ENCODE peak calls at places on chromosomes 6 and 20, in ten cellular contexts. One of them, this sample, is unnamed.
A peak's percentile ranks its signal among the peaks of the same experiment; 100 is the strongest.

GRCh38 chr6:6399568-6399967 is 79.1 kb upstream of the F13A1 start:
- DNase-seq in ovary: no peak
- DNase-seq in body of pancreas: no peak
- DNase-seq in NB4: no peak
- DNase-seq in endothelial cell of umbilical vein: no peak
- DNase-seq in HCT116: no peak
- DNase-seq in lower leg skin: no peak
- DNase-seq in spleen: no peak
- DNase-seq in IMR-90: no peak
- DNase-seq in esophagus squamous epithelium: no peak
- DNase-seq in this sample: no peak

GRCh38 chr6:667253-667927 is 10.5 kb upstream of the HUS1B start:
- DNase-seq in ovary: no peak
- DNase-seq in body of pancreas: no peak
- DNase-seq in NB4: no peak
- DNase-seq in endothelial cell of umbilical vein: no peak
- DNase-seq in HCT116: no peak
- DNase-seq in lower leg skin: no peak
- DNase-seq in spleen: no peak
- DNase-seq in IMR-90: no peak
- DNase-seq in esophagus squamous epithelium: no peak
- DNase-seq in this sample: no peak

GRCh38 chr20:63009988-63010769 is 3.4 kb upstream of the BHLHE23 start:
- DNase-seq in ovary: no peak
- DNase-seq in body of pancreas: no peak
- DNase-seq in NB4: peak; percentile 76
- DNase-seq in endothelial cell of umbilical vein: peak; percentile 12
- DNase-seq in HCT116: no peak
- DNase-seq in lower leg skin: no peak
- DNase-seq in spleen: peak; percentile 83
- DNase-seq in IMR-90: peak; percentile 47
- DNase-seq in esophagus squamous epithelium: no peak
- DNase-seq in this sample: no peak

GRCh38 chr6:50602191-50602810 is 111.0 kb upstream of the TFAP2D start:
- DNase-seq in ovary: no peak
- DNase-seq in body of pancreas: no peak
- DNase-seq in NB4: peak; percentile 42
- DNase-seq in endothelial cell of umbilical vein: peak; percentile 37
- DNase-seq in HCT116: peak; percentile 2
- DNase-seq in lower leg skin: no peak
- DNase-seq in spleen: no peak
- DNase-seq in IMR-90: peak; percentile 21
- DNase-seq in esophagus squamous epithelium: no peak
- DNase-seq in this sample: no peak

GRCh38 chr20:60095456-60095855 is 137.2 kb downstream of the CDH26 start:
- DNase-seq in ovary: no peak
- DNase-seq in body of pancreas: no peak
- DNase-seq in NB4: peak; percentile 45
- DNase-seq in endothelial cell of umbilical vein: no peak
- DNase-seq in HCT116: no peak
- DNase-seq in lower leg skin: no peak
- DNase-seq in spleen: no peak
- DNase-seq in IMR-90: no peak
- DNase-seq in esophagus squamous epithelium: no peak
- DNase-seq in this sample: no peak

GRCh38 chr6:134878136-134878535 is 71.8 kb downstream of the ALDH8A1 start:
- DNase-seq in ovary: no peak
- DNase-seq in body of pancreas: no peak
- DNase-seq in NB4: no peak
- DNase-seq in endothelial cell of umbilical vein: no peak
- DNase-seq in HCT116: no peak
- DNase-seq in lower leg skin: no peak
- DNase-seq in spleen: no peak
- DNase-seq in IMR-90: no peak
- DNase-seq in esophagus squamous epithelium: no peak
- DNase-seq in this sample: no peak

GRCh38 chr6:155444120-155444917 is 11.3 kb downstream of the NOX3 start:
- DNase-seq in ovary: no peak
- DNase-seq in body of pancreas: no peak
- DNase-seq in NB4: no peak
- DNase-seq in endothelial cell of umbilical vein: no peak
- DNase-seq in HCT116: peak; percentile 63
- DNase-seq in lower leg skin: no peak
- DNase-seq in spleen: no peak
- DNase-seq in IMR-90: peak; percentile 57
- DNase-seq in esophagus squamous epithelium: no peak
- DNase-seq in this sample: no peak

GRCh38 chr6:112054001-112054400 is at the start of gene CCN6:
- DNase-seq in ovary: no peak
- DNase-seq in body of pancreas: no peak
- DNase-seq in NB4: no peak
- DNase-seq in endothelial cell of umbilical vein: no peak
- DNase-seq in HCT116: no peak
- DNase-seq in lower leg skin: no peak
- DNase-seq in spleen: no peak
- DNase-seq in IMR-90: no peak
- DNase-seq in esophagus squamous epithelium: no peak
- DNase-seq in this sample: no peak

GRCh38 chr20:48682529-48683385 is 145.0 kb downstream of the PREX1 start:
- DNase-seq in ovary: peak; percentile 87
- DNase-seq in body of pancreas: peak; percentile 97
- DNase-seq in NB4: no peak
- DNase-seq in endothelial cell of umbilical vein: peak; percentile 89
- DNase-seq in HCT116: no peak
- DNase-seq in lower leg skin: peak; percentile 51
- DNase-seq in spleen: peak; percentile 76
- DNase-seq in IMR-90: peak; percentile 92
- DNase-seq in esophagus squamous epithelium: no peak
- DNase-seq in this sample: peak; percentile 71

GRCh38 chr6:111761783-111762312 is 111.4 kb downstream of the FYN start:
- DNase-seq in ovary: no peak
- DNase-seq in body of pancreas: no peak
- DNase-seq in NB4: peak; percentile 33
- DNase-seq in endothelial cell of umbilical vein: no peak
- DNase-seq in HCT116: no peak
- DNase-seq in lower leg skin: no peak
- DNase-seq in spleen: peak; percentile 86
- DNase-seq in IMR-90: peak; percentile 19
- DNase-seq in esophagus squamous epithelium: no peak
- DNase-seq in this sample: no peak

GRCh38 chr20:33793011-33793931 is 17.9 kb upstream of the CHMP4B start:
- DNase-seq in ovary: no peak
- DNase-seq in body of pancreas: no peak
- DNase-seq in NB4: no peak
- DNase-seq in endothelial cell of umbilical vein: peak; percentile 74
- DNase-seq in HCT116: no peak
- DNase-seq in lower leg skin: no peak
- DNase-seq in spleen: peak; percentile 82
- DNase-seq in IMR-90: peak; percentile 24
- DNase-seq in esophagus squamous epithelium: no peak
- DNase-seq in this sample: no peak

GRCh38 chr6:108947114-108947854 is 99.1 kb downstream of the ARMC2 start:
- DNase-seq in ovary: no peak
- DNase-seq in body of pancreas: peak; percentile 73
- DNase-seq in NB4: peak; percentile 16
- DNase-seq in endothelial cell of umbilical vein: no peak
- DNase-seq in HCT116: no peak
- DNase-seq in lower leg skin: peak; percentile 59
- DNase-seq in spleen: no peak
- DNase-seq in IMR-90: peak; percentile 82
- DNase-seq in esophagus squamous epithelium: no peak
- DNase-seq in this sample: no peak

GRCh38 chr6:89413006-89413400 is 930 bp upstream of the RRAGD start:
- DNase-seq in ovary: no peak
- DNase-seq in body of pancreas: peak; percentile 43
- DNase-seq in NB4: no peak
- DNase-seq in endothelial cell of umbilical vein: no peak
- DNase-seq in HCT116: no peak
- DNase-seq in lower leg skin: peak; percentile 18
- DNase-seq in spleen: no peak
- DNase-seq in IMR-90: no peak
- DNase-seq in esophagus squamous epithelium: no peak
- DNase-seq in this sample: no peak

GRCh38 chr6:163128324-163128723 is 286.2 kb upstream of the QKI start:
- DNase-seq in ovary: no peak
- DNase-seq in body of pancreas: no peak
- DNase-seq in NB4: no peak
- DNase-seq in endothelial cell of umbilical vein: no peak
- DNase-seq in HCT116: no peak
- DNase-seq in lower leg skin: no peak
- DNase-seq in spleen: no peak
- DNase-seq in IMR-90: no peak
- DNase-seq in esophagus squamous epithelium: no peak
- DNase-seq in this sample: no peak

GRCh38 chr20:61123751-61124368 is 128.2 kb upstream of the CDH4 start:
- DNase-seq in ovary: no peak
- DNase-seq in body of pancreas: no peak
- DNase-seq in NB4: no peak
- DNase-seq in endothelial cell of umbilical vein: no peak
- DNase-seq in HCT116: no peak
- DNase-seq in lower leg skin: no peak
- DNase-seq in spleen: no peak
- DNase-seq in IMR-90: no peak
- DNase-seq in esophagus squamous epithelium: no peak
- DNase-seq in this sample: no peak

GRCh38 chr20:58402305-58402704 is 13.3 kb downstream of the VAPB start:
- DNase-seq in ovary: no peak
- DNase-seq in body of pancreas: no peak
- DNase-seq in NB4: no peak
- DNase-seq in endothelial cell of umbilical vein: no peak
- DNase-seq in HCT116: no peak
- DNase-seq in lower leg skin: no peak
- DNase-seq in spleen: no peak
- DNase-seq in IMR-90: no peak
- DNase-seq in esophagus squamous epithelium: no peak
- DNase-seq in this sample: no peak
- H3K4me3 ChIP-seq in ovary: no peak overlapping the region
- H3K4me3 ChIP-seq in body of pancreas: no peak overlapping the region
- H3K4me3 ChIP-seq in NB4: no peak overlapping the region
- H3K4me3 ChIP-seq in endothelial cell of umbilical vein: no peak overlapping the region
- H3K4me3 ChIP-seq in HCT116: no peak overlapping the region
- H3K4me3 ChIP-seq in lower leg skin: no peak overlapping the region
- H3K4me3 ChIP-seq in spleen: no peak overlapping the region
- H3K4me3 ChIP-seq in IMR-90: no peak overlapping the region
- H3K4me3 ChIP-seq in esophagus squamous epithelium: no peak overlapping the region
- H3K4me3 ChIP-seq in this sample: no peak overlapping the region

DNA sequence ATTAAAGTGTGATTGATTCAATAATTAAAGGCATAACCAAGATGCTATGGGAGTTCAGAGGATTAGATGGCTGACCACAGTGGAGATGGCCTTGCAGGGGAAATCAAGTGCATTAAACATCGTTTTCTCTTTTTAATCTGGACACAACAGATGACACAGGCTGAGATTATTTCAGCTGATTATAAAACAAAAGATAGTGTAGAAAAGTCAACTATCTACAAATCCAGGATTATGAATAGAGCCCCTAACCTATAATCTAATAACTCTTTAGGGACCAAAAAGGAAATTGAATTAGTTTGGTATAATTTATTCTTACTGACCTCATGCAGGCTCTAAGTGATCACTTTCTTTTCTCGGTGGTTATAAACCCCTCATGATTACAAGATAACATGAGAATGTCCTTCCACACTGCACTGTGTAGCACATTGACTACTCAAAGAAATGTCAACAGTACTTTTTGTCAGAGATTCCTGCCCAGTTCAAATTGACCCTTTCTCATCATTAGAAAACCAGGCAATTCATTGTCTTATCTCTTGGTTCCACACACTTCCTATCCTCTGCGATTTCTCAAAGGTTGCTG is 122.1 kb downstream of the PKHD1 start:
- DNase-seq in ovary: no peak
- DNase-seq in body of pancreas: no peak
- DNase-seq in NB4: no peak
- DNase-seq in endothelial cell of umbilical vein: no peak
- DNase-seq in HCT116: no peak
- DNase-seq in lower leg skin: no peak
- DNase-seq in spleen: no peak
- DNase-seq in IMR-90: no peak
- DNase-seq in esophagus squamous epithelium: no peak
- DNase-seq in this sample: no peak
- TF ChIP-seq POLR2A in ovary: no peak
- TF ChIP-seq POLR2A in body of pancreas: no peak
- TF ChIP-seq POLR2A in NB4: no peak
- TF ChIP-seq POLR2A in endothelial cell of umbilical vein: no peak
- TF ChIP-seq POLR2A in HCT116: no peak
- TF ChIP-seq POLR2A in lower leg skin: no peak
- TF ChIP-seq POLR2A in spleen: no peak
- TF ChIP-seq POLR2A in IMR-90: no peak
- TF ChIP-seq POLR2A in esophagus squamous epithelium: no peak
- TF ChIP-seq POLR2A in this sample: no peak

DNA sequence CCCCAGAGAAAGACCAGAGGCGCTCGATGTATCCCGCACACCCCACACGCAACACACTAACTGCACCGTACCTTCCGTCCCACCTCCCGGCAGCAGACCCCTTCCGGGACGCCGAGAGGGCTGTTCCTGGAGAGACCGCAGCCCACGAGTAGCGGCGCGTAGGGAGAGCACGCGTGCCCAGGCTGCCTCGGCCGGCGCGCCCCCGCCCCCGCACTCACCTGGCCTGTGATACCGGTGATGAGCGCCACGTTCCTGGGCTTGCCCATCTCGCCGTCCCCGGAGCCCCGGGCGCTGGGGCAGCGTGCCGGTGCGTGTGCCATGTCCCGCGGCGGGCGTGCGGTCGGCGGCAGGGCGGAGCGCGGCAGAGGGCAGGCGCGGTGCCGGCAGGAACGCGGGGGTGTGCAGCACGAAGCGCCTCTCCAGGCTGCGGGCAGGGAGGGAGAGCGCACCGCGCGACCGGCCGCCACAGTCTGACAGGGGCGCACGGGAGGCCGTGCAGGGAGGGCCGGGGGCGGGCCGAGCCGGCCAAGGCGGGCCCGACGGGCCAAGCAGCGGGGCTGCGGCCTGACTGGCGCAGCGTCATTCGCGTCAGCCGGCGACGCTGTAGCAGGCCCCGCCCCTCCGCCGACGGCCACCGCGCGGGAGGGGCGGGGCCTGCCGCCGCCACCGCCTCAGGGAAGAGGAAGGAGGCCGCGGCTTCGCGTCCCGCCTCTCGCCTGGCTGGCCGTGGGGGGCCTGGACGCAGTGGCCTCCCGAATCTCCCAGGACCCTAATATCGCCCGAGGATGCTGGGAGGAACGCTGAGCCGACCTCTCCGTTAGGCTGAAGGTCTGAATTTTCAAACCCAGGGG is at the start of gene GMDS:
- DNase-seq in ovary: peak; percentile 90
- DNase-seq in body of pancreas: peak; percentile 91
- DNase-seq in NB4: peak; percentile 93
- DNase-seq in endothelial cell of umbilical vein: peak; percentile 90
- DNase-seq in HCT116: peak; percentile 43
- DNase-seq in lower leg skin: peak; percentile 76
- DNase-seq in spleen: peak; percentile 97
- DNase-seq in IMR-90: peak; percentile 91
- DNase-seq in esophagus squamous epithelium: peak; percentile 19
- DNase-seq in this sample: peak; percentile 75
- H3K4me3 ChIP-seq in ovary: peak within 1 kb of the TSS; percentile 77
- H3K4me3 ChIP-seq in body of pancreas: peak within 1 kb of the TSS; percentile 57
- H3K4me3 ChIP-seq in NB4: peak within 1 kb of the TSS; percentile 97
- H3K4me3 ChIP-seq in endothelial cell of umbilical vein: peak within 1 kb of the TSS; percentile 23
- H3K4me3 ChIP-seq in HCT116: peak within 1 kb of the TSS; percentile 72
- H3K4me3 ChIP-seq in lower leg skin: peak within 1 kb of the TSS; percentile 98
- H3K4me3 ChIP-seq in spleen: peak within 1 kb of the TSS; percentile 98
- H3K4me3 ChIP-seq in IMR-90: peak within 1 kb of the TSS; percentile 88
- H3K4me3 ChIP-seq in esophagus squamous epithelium: peak within 1 kb of the TSS; percentile 93
- H3K4me3 ChIP-seq in this sample: peak within 1 kb of the TSS; percentile 74

GRCh38 chr6:79233611-79234149 is 802 bp downstream of the HMGN3 start:
- DNase-seq in ovary: peak; percentile 82
- DNase-seq in body of pancreas: peak; percentile 94
- DNase-seq in NB4: peak; percentile 94
- DNase-seq in endothelial cell of umbilical vein: peak; percentile 91
- DNase-seq in HCT116: peak; percentile 77
- DNase-seq in lower leg skin: peak; percentile 82
- DNase-seq in spleen: peak; percentile 95
- DNase-seq in IMR-90: peak; percentile 82
- DNase-seq in esophagus squamous epithelium: peak; percentile 54
- DNase-seq in this sample: peak; percentile 79
- TF ChIP-seq POLR2A in ovary: peak; percentile 16
- TF ChIP-seq POLR2A in body of pancreas: peak; percentile 80
- TF ChIP-seq POLR2A in NB4: peak; percentile 51
- TF ChIP-seq POLR2A in endothelial cell of umbilical vein: peak; percentile 89
- TF ChIP-seq POLR2A in HCT116: no peak
- TF ChIP-seq POLR2A in lower leg skin: no peak
- TF ChIP-seq POLR2A in spleen: no peak
- TF ChIP-seq POLR2A in IMR-90: peak; percentile 41
- TF ChIP-seq POLR2A in esophagus squamous epithelium: peak; percentile 61
- TF ChIP-seq POLR2A in this sample: peak; percentile 53